ENCODE peak calls at places on chromosomes 11 and 22, in five cellular contexts. R is brain microvascular endothelial cell, U is heart right ventricle, P is H9, V is stomach. H is an unnamed sample. For H3K27me3, the result is how much of the 10 kb centered on the place peaks cover.

GRCh38 chr22:40419718-40420117 is 49.3 kb downstream of the SGSM3 start:
- DNase-seq in R (no peak), U (no peak), P (no peak), V (no peak), H (no peak)

GRCh38 chr11:60914620-60915249 is 777 bp downstream of the TMEM109 start:
- DNase-seq in R (no peak), U (no peak), P (peak), V (no peak), H (peak)

GRCh38 chr11:11620251-11620965 is 1.4 kb downstream of the GALNT18 start:
- DNase-seq in R (no peak), U (peak), P (peak), V (peak), H (peak)

GRCh38 chr22:45476814-45477213 is 25.9 kb upstream of the FBLN1 start:
- DNase-seq in R (no peak), U (no peak), P (no peak), V (no peak), H (no peak)

GRCh38 chr11:69484427-69485259 is 3.2 kb downstream of the LINC01488 start:
- DNase-seq in R (no peak), U (no peak), P (no peak), V (no peak), H (no peak)

GRCh38 chr22:30892731-30893221 is 75.8 kb downstream of the MORC2 start:
- DNase-seq in R (no peak), U (no peak), P (no peak), V (peak), H (peak)

GRCh38 chr11:34302046-34302921 is 55.5 kb downstream of the ABTB2 start:
- DNase-seq in R (peak), U (no peak), P (no peak), V (no peak), H (peak)

GRCh38 chr11:59040607-59041006 is 45.5 kb upstream of the GLYATL1B start:
- DNase-seq in R (no peak), U (no peak), P (no peak), V (no peak), H (no peak)

GRCh38 chr11:121586727-121587126 is 134.0 kb upstream of the SORL1-AS1 start:
- DNase-seq in R (no peak), U (no peak), P (no peak), V (no peak), H (no peak)

GRCh38 chr11:86803136-86803535 is 2.8 kb downstream of the PRSS23 start:
- DNase-seq in R (no peak), U (no peak), P (no peak), V (no peak), H (no peak)

GRCh38 chr11:66479741-66480115 is 506 bp upstream of the DPP3 start:
- DNase-seq in R (no peak), U (no peak), P (no peak), V (no peak), H (no peak)

GRCh38 chr11:34570584-34570983 is 50.3 kb upstream of the EHF start:
- DNase-seq in R (no peak), U (no peak), P (no peak), V (peak), H (no peak)

GRCh38 chr11:88482871-88483301 is 145.3 kb upstream of the CTSC start:
- DNase-seq in R (no peak), U (no peak), P (no peak), V (no peak), H (no peak)

GRCh38 chr11:118998822-118999221 is 884 bp downstream of the CENATAC start:
- DNase-seq in R (peak), U (no peak), P (peak), V (peak), H (peak)

GRCh38 chr22:21942407-21942895 is 10.2 kb downstream of the PPM1F start:
- DNase-seq in R (peak), U (peak), P (no peak), V (peak), H (no peak)

GRCh38 chr11:41461057-41461681 is 1.7 kb upstream of the LRRC4C start:
- DNase-seq in R (no peak), U (no peak), P (no peak), V (no peak), H (no peak)

GRCh38 chr22:34297536-34298120 is 377.4 kb upstream of the LARGE1 start:
- DNase-seq in R (no peak), U (no peak), P (no peak), V (no peak), H (no peak)

GRCh38 chr11:69499946-69500284 is 18.5 kb downstream of the LINC01488 start:
- DNase-seq in R (no peak), U (no peak), P (no peak), V (no peak), H (no peak)

GRCh38 chr11:119671561-119672015 is 57.4 kb downstream of the NECTIN1 start:
- DNase-seq in R (peak), U (peak), P (no peak), V (no peak), H (no peak)

GRCh38 chr11:17989306-17989705 is 23.5 kb downstream of the SERGEF start:
- DNase-seq in R (no peak), U (no peak), P (no peak), V (no peak), H (no peak)

GRCh38 chr11:65218446-65218845 is 36.7 kb downstream of the CAPN1 start:
- DNase-seq in R (no peak), U (no peak), P (no peak), V (no peak), H (peak)

GRCh38 chr11:68420171-68420570 is 40.4 kb upstream of the PPP6R3 start:
- DNase-seq in R (no peak), U (no peak), P (no peak), V (no peak), H (no peak)

DNA sequence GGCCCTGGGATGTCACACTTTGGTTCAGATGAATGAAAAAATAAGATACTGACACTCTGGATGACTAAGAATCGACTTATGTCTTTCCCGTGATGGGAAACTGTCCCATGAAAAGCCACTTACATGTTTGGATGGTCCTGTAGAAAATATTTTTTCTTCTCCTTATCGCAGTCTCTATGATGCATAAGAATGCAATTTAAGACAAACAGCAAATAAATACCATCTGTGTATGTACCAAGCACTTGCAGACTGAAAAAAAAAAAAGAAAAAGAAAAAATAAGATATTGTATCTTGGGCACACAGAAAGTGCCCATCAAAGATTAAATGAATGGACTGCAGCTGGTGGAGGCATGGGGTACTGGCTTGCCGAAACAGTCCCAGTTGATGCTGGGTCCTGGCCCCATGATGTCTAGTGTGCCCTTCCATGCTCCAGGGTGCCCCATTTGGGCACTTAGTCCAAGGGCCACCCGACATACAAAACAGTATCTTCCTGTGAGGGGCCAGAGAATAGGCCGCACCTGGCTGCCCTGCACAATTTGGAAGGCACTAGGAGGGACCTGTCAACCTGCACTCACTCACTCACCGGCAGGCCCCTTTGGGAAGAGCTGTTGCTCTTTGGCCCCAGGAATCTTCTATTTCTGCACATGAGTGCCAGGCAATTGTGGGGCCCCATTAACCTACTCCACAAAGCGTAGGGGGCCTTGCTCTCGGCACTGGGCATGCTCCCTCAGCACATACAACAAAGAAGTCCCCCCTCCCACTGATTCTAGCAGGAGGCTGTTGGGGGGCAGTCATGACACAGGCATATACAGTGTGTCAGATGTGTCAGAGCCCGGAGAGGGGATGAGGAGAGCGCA is 2.5 kb upstream of the ZBED4 start:
- DNase-seq in R (no peak), U (no peak), P (no peak), V (no peak), H (peak)
- H3K27me3 ChIP-seq in R (under half), U (under half), P (under half), V (under half), H (half or more)

GRCh38 chr22:42452916-42453315 is 20.7 kb upstream of the NFAM1 start:
- DNase-seq in R (no peak), U (no peak), P (no peak), V (no peak), H (no peak)
- TF ChIP-seq CTCF in R (no peak), U (no peak), P (no peak), V (no peak), H (no peak)

GRCh38 chr11:128687321-128687720 is 6.6 kb upstream of the FLI1 start:
- DNase-seq in R (no peak), U (peak), P (peak), V (no peak), H (peak)

GRCh38 chr11:128686745-128687177 is 7.1 kb upstream of the FLI1 start:
- DNase-seq in R (peak), U (no peak), P (peak), V (peak), H (peak)

GRCh38 chr11:128685383-128686044 is 8.4 kb upstream of the FLI1 start:
- DNase-seq in R (no peak), U (no peak), P (no peak), V (no peak), H (no peak)

GRCh38 chr11:128684582-128685382 is 9.1 kb upstream of the FLI1 start:
- DNase-seq in R (no peak), U (no peak), P (peak), V (no peak), H (peak)

DNA sequence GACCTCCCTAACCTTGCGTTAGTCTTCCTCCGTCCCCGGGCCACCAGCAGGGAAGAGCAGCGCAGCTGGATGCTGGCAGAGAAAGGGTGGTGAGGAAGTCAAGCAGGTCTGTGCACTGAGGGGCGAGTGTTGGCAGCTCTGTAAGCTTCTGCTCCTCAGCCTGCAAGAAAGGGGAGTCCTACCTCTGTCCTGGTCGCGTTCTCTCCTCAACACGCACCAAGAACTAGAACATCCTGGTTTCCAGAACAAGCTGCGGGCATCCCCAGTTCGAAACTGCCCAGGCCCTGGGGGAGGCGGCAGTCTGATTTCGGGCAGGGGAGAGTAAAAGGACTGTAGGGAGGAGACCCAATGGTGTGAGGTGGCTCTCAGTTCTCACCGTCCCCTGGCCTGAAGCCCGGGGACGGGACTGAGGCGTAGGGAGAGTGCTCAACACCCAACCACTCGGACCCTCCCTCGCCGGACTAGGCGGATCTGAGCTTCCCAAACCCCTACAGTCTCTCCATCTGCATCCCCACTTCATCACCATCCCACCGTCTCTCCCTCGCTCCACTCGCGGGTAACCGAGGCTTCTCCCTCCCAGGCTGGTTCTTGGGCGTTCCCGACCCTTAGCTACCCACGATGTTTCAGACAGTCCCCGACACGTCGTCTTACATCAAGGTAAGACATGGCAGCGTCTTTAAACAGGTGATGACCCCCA is 7.7 kb upstream of the FLI1 start:
- DNase-seq in R (no peak), U (no peak), P (peak), V (no peak), H (peak)
- H3K27me3 ChIP-seq in R (under half), U (half or more), P (half or more), V (under half), H (half or more)

GRCh38 chr11:44456544-44457270 is 108.8 kb upstream of the CD82 start:
- DNase-seq in R (no peak), U (no peak), P (no peak), V (no peak), H (peak)
- TF ChIP-seq CTCF in R (peak), U (peak), P (peak), V (no peak), H (peak)

GRCh38 chr22:19149962-19150361 is at the start of gene GSC2:
- DNase-seq in R (no peak), U (no peak), P (no peak), V (no peak), H (peak)
- H3K27me3 ChIP-seq in R (half or more), U (half or more), P (under half), V (under half), H (half or more)

GRCh38 chr11:70566768-70567530 is 168.6 kb downstream of the CTTN start:
- DNase-seq in R (no peak), U (no peak), P (no peak), V (no peak), H (no peak)

GRCh38 chr11:70569996-70570692 is 171.8 kb downstream of the CTTN start:
- DNase-seq in R (no peak), U (no peak), P (no peak), V (no peak), H (peak)

GRCh38 chr11:70567680-70568503 is 169.6 kb downstream of the CTTN start:
- DNase-seq in R (peak), U (peak), P (peak), V (no peak), H (peak)

GRCh38 chr11:70569173-70569890 is 171.0 kb downstream of the CTTN start:
- DNase-seq in R (no peak), U (no peak), P (no peak), V (no peak), H (peak)

GRCh38 chr11:70568504-70569172 is 170.3 kb downstream of the CTTN start:
- DNase-seq in R (peak), U (peak), P (peak), V (no peak), H (peak)
- TF ChIP-seq CTCF in R (peak), U (peak), P (peak), V (no peak), H (peak)

H was measured in endodermal cell.